ENCODE peak calls at places on chromosome 18, in seven cellular contexts. One of them, this sample, is unnamed.

GRCh38 chr18:32389868-32390267 is 80.8 kb downstream of the GAREM1 start:
- DNase-seq in endothelial cell: no peak
- DNase-seq in fibroblast of lung: no peak
- DNase-seq in OCI-LY7: no peak
- DNase-seq in mucosa of descending colon: no peak
- DNase-seq in HFF-Myc: no peak
- DNase-seq in dorsolateral prefrontal cortex: no peak
- DNase-seq in this sample: no peak

GRCh38 chr18:23810396-23810795 is 121.1 kb downstream of the LAMA3 start:
- DNase-seq in endothelial cell: no peak
- DNase-seq in mucosa of descending colon: no peak
- DNase-seq in fibroblast of lung: no peak
- DNase-seq in dorsolateral prefrontal cortex: no peak
- DNase-seq in OCI-LY7: peak
- DNase-seq in HFF-Myc: no peak
- DNase-seq in this sample: no peak

GRCh38 chr18:79911009-79911870 is 40.2 kb downstream of the SLC66A2 start:
- DNase-seq in OCI-LY7: no peak
- DNase-seq in endothelial cell: no peak
- DNase-seq in fibroblast of lung: no peak
- DNase-seq in dorsolateral prefrontal cortex: no peak
- DNase-seq in HFF-Myc: no peak
- DNase-seq in mucosa of descending colon: no peak
- DNase-seq in this sample: peak

GRCh38 chr18:23710068-23710527 is 20.8 kb downstream of the LAMA3 start:
- DNase-seq in dorsolateral prefrontal cortex: no peak
- DNase-seq in HFF-Myc: no peak
- DNase-seq in OCI-LY7: no peak
- DNase-seq in mucosa of descending colon: no peak
- DNase-seq in fibroblast of lung: no peak
- DNase-seq in endothelial cell: no peak
- DNase-seq in this sample: no peak

GRCh38 chr18:25351773-25352628 is at the start of gene ZNF521:
- DNase-seq in fibroblast of lung: peak
- DNase-seq in OCI-LY7: peak
- DNase-seq in mucosa of descending colon: peak
- DNase-seq in dorsolateral prefrontal cortex: peak
- DNase-seq in endothelial cell: peak
- DNase-seq in HFF-Myc: peak
- DNase-seq in this sample: peak

GRCh38 chr18:50637961-50638622 is 78.2 kb downstream of the MAPK4 start:
- DNase-seq in endothelial cell: no peak
- DNase-seq in fibroblast of lung: no peak
- DNase-seq in dorsolateral prefrontal cortex: no peak
- DNase-seq in HFF-Myc: no peak
- DNase-seq in mucosa of descending colon: no peak
- DNase-seq in OCI-LY7: no peak
- DNase-seq in this sample: no peak

GRCh38 chr18:9714832-9715343 is 6.8 kb downstream of the RAB31 start:
- DNase-seq in fibroblast of lung: no peak
- DNase-seq in HFF-Myc: no peak
- DNase-seq in OCI-LY7: no peak
- DNase-seq in dorsolateral prefrontal cortex: no peak
- DNase-seq in mucosa of descending colon: no peak
- DNase-seq in endothelial cell: no peak
- DNase-seq in this sample: no peak

GRCh38 chr18:45237639-45238038 is 377.6 kb upstream of the SLC14A2 start:
- DNase-seq in HFF-Myc: no peak
- DNase-seq in fibroblast of lung: no peak
- DNase-seq in mucosa of descending colon: no peak
- DNase-seq in OCI-LY7: no peak
- DNase-seq in dorsolateral prefrontal cortex: no peak
- DNase-seq in endothelial cell: no peak
- DNase-seq in this sample: no peak

GRCh38 chr18:25058520-25058919 is 293.4 kb downstream of the ZNF521 start:
- DNase-seq in fibroblast of lung: no peak
- DNase-seq in endothelial cell: no peak
- DNase-seq in OCI-LY7: peak
- DNase-seq in dorsolateral prefrontal cortex: peak
- DNase-seq in HFF-Myc: no peak
- DNase-seq in mucosa of descending colon: peak
- DNase-seq in this sample: no peak

GRCh38 chr18:9849407-9849961 is 36.3 kb upstream of the TXNDC2 start:
- DNase-seq in mucosa of descending colon: peak
- DNase-seq in fibroblast of lung: no peak
- DNase-seq in HFF-Myc: no peak
- DNase-seq in endothelial cell: peak
- DNase-seq in dorsolateral prefrontal cortex: no peak
- DNase-seq in OCI-LY7: no peak
- DNase-seq in this sample: peak

GRCh38 chr18:36095936-36096519 is 28.7 kb upstream of the RPRD1A start:
- DNase-seq in endothelial cell: no peak
- DNase-seq in mucosa of descending colon: no peak
- DNase-seq in HFF-Myc: peak
- DNase-seq in dorsolateral prefrontal cortex: no peak
- DNase-seq in fibroblast of lung: peak
- DNase-seq in OCI-LY7: peak
- DNase-seq in this sample: no peak

GRCh38 chr18:7696846-7697245 is 129.7 kb downstream of the PTPRM start:
- DNase-seq in dorsolateral prefrontal cortex: no peak
- DNase-seq in HFF-Myc: peak
- DNase-seq in mucosa of descending colon: no peak
- DNase-seq in OCI-LY7: no peak
- DNase-seq in endothelial cell: no peak
- DNase-seq in fibroblast of lung: peak
- DNase-seq in this sample: no peak

GRCh38 chr18:30970201-30970816 is 72.2 kb downstream of the DSC3 start:
- DNase-seq in HFF-Myc: peak
- DNase-seq in OCI-LY7: peak
- DNase-seq in endothelial cell: peak
- DNase-seq in mucosa of descending colon: no peak
- DNase-seq in dorsolateral prefrontal cortex: no peak
- DNase-seq in fibroblast of lung: peak
- DNase-seq in this sample: no peak

GRCh38 chr18:46950064-46950656 is 32.8 kb downstream of the KATNAL2 start:
- DNase-seq in HFF-Myc: no peak
- DNase-seq in endothelial cell: no peak
- DNase-seq in OCI-LY7: peak
- DNase-seq in dorsolateral prefrontal cortex: no peak
- DNase-seq in fibroblast of lung: peak
- DNase-seq in mucosa of descending colon: no peak
- DNase-seq in this sample: no peak
- TF ChIP-seq CTCF in HFF-Myc: peak
- TF ChIP-seq CTCF in endothelial cell: peak
- TF ChIP-seq CTCF in OCI-LY7: peak
- TF ChIP-seq CTCF in dorsolateral prefrontal cortex: peak
- TF ChIP-seq CTCF in fibroblast of lung: peak
- TF ChIP-seq CTCF in mucosa of descending colon: no peak
- TF ChIP-seq CTCF in this sample: peak

DNA sequence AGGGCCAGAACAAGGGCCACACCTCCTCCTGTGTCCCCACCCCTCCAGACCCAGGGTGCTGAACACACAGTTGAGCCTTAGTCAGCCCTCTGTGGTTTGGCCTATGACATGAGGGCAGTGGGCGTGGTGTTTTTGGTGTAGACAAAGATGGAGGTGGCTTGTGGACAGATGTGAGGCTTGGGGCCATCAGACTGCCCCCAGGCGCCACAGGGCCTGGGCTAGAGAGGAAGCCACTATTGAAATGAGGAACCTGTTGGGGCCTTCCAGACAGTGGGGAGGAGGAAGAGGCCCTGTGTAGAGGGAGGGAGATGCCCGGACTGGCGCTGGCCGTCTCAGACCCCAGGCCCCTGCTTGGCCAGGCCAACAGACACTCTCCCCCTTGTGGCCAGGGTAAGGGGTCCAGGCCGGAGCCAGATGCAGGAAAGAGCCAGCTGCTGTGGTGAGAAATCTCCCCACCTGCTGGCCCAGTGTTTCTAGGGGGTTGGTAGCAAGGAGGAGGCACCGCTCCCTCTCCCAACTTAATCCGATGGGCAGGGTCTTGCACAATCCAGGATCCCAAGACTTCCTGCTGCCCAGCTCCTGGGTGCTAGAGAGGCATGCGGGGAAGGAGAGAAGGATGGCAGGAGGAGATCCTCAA is 53.8 kb downstream of the SMAD7 start:
- DNase-seq in HFF-Myc: peak
- DNase-seq in fibroblast of lung: peak
- DNase-seq in endothelial cell: peak
- DNase-seq in OCI-LY7: peak
- DNase-seq in mucosa of descending colon: peak
- DNase-seq in dorsolateral prefrontal cortex: no peak
- DNase-seq in this sample: no peak
- TF ChIP-seq CTCF in HFF-Myc: peak
- TF ChIP-seq CTCF in fibroblast of lung: peak
- TF ChIP-seq CTCF in endothelial cell: no peak
- TF ChIP-seq CTCF in OCI-LY7: peak
- TF ChIP-seq CTCF in mucosa of descending colon: no peak
- TF ChIP-seq CTCF in dorsolateral prefrontal cortex: no peak
- TF ChIP-seq CTCF in this sample: no peak

DNA sequence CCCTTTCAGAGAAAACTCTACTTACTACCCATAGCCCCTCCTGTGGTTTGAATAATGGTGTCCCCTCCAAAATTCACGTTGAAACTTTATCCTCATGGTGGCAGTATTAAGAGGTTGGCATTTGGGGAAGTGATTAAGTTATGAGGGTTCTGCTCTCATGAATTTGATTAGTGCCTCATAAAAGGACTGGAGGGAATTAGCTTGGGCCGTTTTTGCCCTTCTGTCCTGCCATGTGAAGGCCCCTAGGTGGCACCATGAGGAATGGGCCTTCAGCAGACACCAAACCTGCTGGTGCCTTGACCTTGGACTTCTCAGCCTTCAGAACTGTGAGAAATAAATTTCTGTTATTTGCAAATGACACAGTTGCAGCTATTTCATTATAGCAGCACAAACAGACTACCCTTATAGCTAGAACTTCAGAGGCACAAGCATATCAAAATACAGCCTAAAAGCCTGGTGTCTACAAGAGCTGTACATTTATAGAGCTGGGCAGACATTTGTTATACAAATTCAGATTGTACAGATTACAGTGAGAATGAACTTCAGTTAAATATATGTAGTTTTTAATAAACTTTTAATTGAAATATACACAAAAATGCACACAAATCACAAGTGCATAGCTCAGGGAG is 2.6 kb upstream of the PTPN2 start:
- DNase-seq in mucosa of descending colon: no peak
- DNase-seq in HFF-Myc: no peak
- DNase-seq in endothelial cell: no peak
- DNase-seq in dorsolateral prefrontal cortex: no peak
- DNase-seq in fibroblast of lung: no peak
- DNase-seq in OCI-LY7: peak
- DNase-seq in this sample: no peak
- TF ChIP-seq CTCF in mucosa of descending colon: no peak
- TF ChIP-seq CTCF in HFF-Myc: peak
- TF ChIP-seq CTCF in endothelial cell: peak
- TF ChIP-seq CTCF in dorsolateral prefrontal cortex: no peak
- TF ChIP-seq CTCF in fibroblast of lung: peak
- TF ChIP-seq CTCF in OCI-LY7: peak
- TF ChIP-seq CTCF in this sample: peak

DNA sequence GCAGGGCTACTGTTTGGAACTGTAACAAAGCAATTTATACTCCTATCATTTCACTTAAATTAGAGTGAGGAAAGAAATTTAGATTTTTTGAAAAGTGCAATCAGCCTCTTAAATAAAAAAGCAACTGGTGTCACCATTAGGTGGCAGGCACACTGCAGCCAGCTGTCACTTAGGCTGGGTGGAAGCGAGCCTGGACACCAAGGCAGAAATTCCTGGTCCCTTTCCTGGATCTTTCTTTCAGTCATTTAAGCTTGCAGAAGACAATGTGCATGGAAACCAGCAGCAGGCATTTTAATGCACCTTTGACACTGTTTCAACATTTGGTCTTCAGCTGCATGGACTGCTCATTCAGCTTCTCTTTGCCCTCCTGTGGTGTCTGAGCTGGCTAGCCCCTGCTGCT is 61.0 kb downstream of the AQP4 start:
- DNase-seq in fibroblast of lung: no peak
- DNase-seq in endothelial cell: peak
- DNase-seq in mucosa of descending colon: no peak
- DNase-seq in OCI-LY7: no peak
- DNase-seq in dorsolateral prefrontal cortex: no peak
- DNase-seq in HFF-Myc: no peak
- DNase-seq in this sample: peak
- TF ChIP-seq CTCF in fibroblast of lung: no peak
- TF ChIP-seq CTCF in endothelial cell: peak
- TF ChIP-seq CTCF in mucosa of descending colon: no peak
- TF ChIP-seq CTCF in OCI-LY7: peak
- TF ChIP-seq CTCF in dorsolateral prefrontal cortex: peak
- TF ChIP-seq CTCF in HFF-Myc: no peak
- TF ChIP-seq CTCF in this sample: no peak

GRCh38 chr18:26568513-26568912 is 20.2 kb upstream of the KCTD1 start:
- DNase-seq in dorsolateral prefrontal cortex: no peak
- DNase-seq in fibroblast of lung: no peak
- DNase-seq in endothelial cell: no peak
- DNase-seq in mucosa of descending colon: no peak
- DNase-seq in OCI-LY7: no peak
- DNase-seq in HFF-Myc: no peak
- DNase-seq in this sample: no peak
- TF ChIP-seq CTCF in dorsolateral prefrontal cortex: no peak
- TF ChIP-seq CTCF in fibroblast of lung: no peak
- TF ChIP-seq CTCF in endothelial cell: no peak
- TF ChIP-seq CTCF in mucosa of descending colon: no peak
- TF ChIP-seq CTCF in OCI-LY7: no peak
- TF ChIP-seq CTCF in HFF-Myc: no peak
- TF ChIP-seq CTCF in this sample: no peak

This sample was measured in glutamatergic neuron.